ENCODE peak calls at places on chromosomes 6 and 20, in nine cellular contexts. One of them, this sample, is unnamed.

GRCh38 chr6:74870403-74870802 is 335.4 kb downstream of the COL12A1 start:
- DNase-seq in GM06990: no peak
- DNase-seq in right atrium auricular region: no peak
- DNase-seq in anterior cingulate cortex: no peak
- DNase-seq in neural crest cell: no peak
- DNase-seq in CD8-positive, alpha-beta memory T cell: no peak
- DNase-seq in fibroblast of pulmonary artery: no peak
- DNase-seq in stimulated activated CD8-positive, alpha-beta memory T cell treated with anti-CD3 and anti-CD28 coated beads, Interleukin-2, amount 100 ng/mL, for 1 hour: no peak
- DNase-seq in CD8-positive, alpha-beta T cell: no peak
- DNase-seq in this sample: no peak

GRCh38 chr6:136090929-136091328 is 159.2 kb downstream of the MTFR2 start:
- DNase-seq in GM06990: no peak
- DNase-seq in right atrium auricular region: no peak
- DNase-seq in anterior cingulate cortex: no peak
- DNase-seq in neural crest cell: no peak
- DNase-seq in CD8-positive, alpha-beta memory T cell: no peak
- DNase-seq in fibroblast of pulmonary artery: no peak
- DNase-seq in stimulated activated CD8-positive, alpha-beta memory T cell treated with anti-CD3 and anti-CD28 coated beads, Interleukin-2, amount 100 ng/mL, for 1 hour: no peak
- DNase-seq in CD8-positive, alpha-beta T cell: no peak
- DNase-seq in this sample: no peak

GRCh38 chr6:21845018-21845417 is 251.5 kb downstream of the SOX4 start:
- DNase-seq in GM06990: no peak
- DNase-seq in right atrium auricular region: no peak
- DNase-seq in anterior cingulate cortex: no peak
- DNase-seq in neural crest cell: peak
- DNase-seq in CD8-positive, alpha-beta memory T cell: no peak
- DNase-seq in fibroblast of pulmonary artery: peak
- DNase-seq in stimulated activated CD8-positive, alpha-beta memory T cell treated with anti-CD3 and anti-CD28 coated beads, Interleukin-2, amount 100 ng/mL, for 1 hour: no peak
- DNase-seq in CD8-positive, alpha-beta T cell: no peak
- DNase-seq in this sample: no peak

GRCh38 chr6:30198166-30199084 is 14.8 kb downstream of the TRIM26 start:
- DNase-seq in GM06990: no peak
- DNase-seq in right atrium auricular region: no peak
- DNase-seq in anterior cingulate cortex: no peak
- DNase-seq in neural crest cell: no peak
- DNase-seq in CD8-positive, alpha-beta memory T cell: no peak
- DNase-seq in fibroblast of pulmonary artery: no peak
- DNase-seq in stimulated activated CD8-positive, alpha-beta memory T cell treated with anti-CD3 and anti-CD28 coated beads, Interleukin-2, amount 100 ng/mL, for 1 hour: no peak
- DNase-seq in CD8-positive, alpha-beta T cell: no peak
- DNase-seq in this sample: no peak

GRCh38 chr20:59300341-59301081 is at the start of gene EDN3:
- DNase-seq in GM06990: no peak
- DNase-seq in right atrium auricular region: no peak
- DNase-seq in anterior cingulate cortex: no peak
- DNase-seq in neural crest cell: no peak
- DNase-seq in CD8-positive, alpha-beta memory T cell: no peak
- DNase-seq in fibroblast of pulmonary artery: no peak
- DNase-seq in stimulated activated CD8-positive, alpha-beta memory T cell treated with anti-CD3 and anti-CD28 coated beads, Interleukin-2, amount 100 ng/mL, for 1 hour: no peak
- DNase-seq in CD8-positive, alpha-beta T cell: no peak
- DNase-seq in this sample: no peak

GRCh38 chr20:52457826-52458225 is 266.2 kb upstream of the ZFP64 start:
- DNase-seq in GM06990: no peak
- DNase-seq in right atrium auricular region: no peak
- DNase-seq in anterior cingulate cortex: no peak
- DNase-seq in neural crest cell: no peak
- DNase-seq in CD8-positive, alpha-beta memory T cell: no peak
- DNase-seq in fibroblast of pulmonary artery: no peak
- DNase-seq in stimulated activated CD8-positive, alpha-beta memory T cell treated with anti-CD3 and anti-CD28 coated beads, Interleukin-2, amount 100 ng/mL, for 1 hour: no peak
- DNase-seq in CD8-positive, alpha-beta T cell: no peak
- DNase-seq in this sample: no peak

GRCh38 chr6:44674226-44675155 is 287.0 kb downstream of the CDC5L start:
- DNase-seq in GM06990: no peak
- DNase-seq in right atrium auricular region: no peak
- DNase-seq in anterior cingulate cortex: no peak
- DNase-seq in neural crest cell: no peak
- DNase-seq in CD8-positive, alpha-beta memory T cell: no peak
- DNase-seq in fibroblast of pulmonary artery: no peak
- DNase-seq in stimulated activated CD8-positive, alpha-beta memory T cell treated with anti-CD3 and anti-CD28 coated beads, Interleukin-2, amount 100 ng/mL, for 1 hour: no peak
- DNase-seq in CD8-positive, alpha-beta T cell: no peak
- DNase-seq in this sample: peak

GRCh38 chr6:113137411-113137810 is 719.7 kb upstream of the MARCKS start:
- DNase-seq in GM06990: no peak
- DNase-seq in right atrium auricular region: no peak
- DNase-seq in anterior cingulate cortex: no peak
- DNase-seq in neural crest cell: no peak
- DNase-seq in CD8-positive, alpha-beta memory T cell: no peak
- DNase-seq in fibroblast of pulmonary artery: peak
- DNase-seq in stimulated activated CD8-positive, alpha-beta memory T cell treated with anti-CD3 and anti-CD28 coated beads, Interleukin-2, amount 100 ng/mL, for 1 hour: no peak
- DNase-seq in CD8-positive, alpha-beta T cell: no peak
- DNase-seq in this sample: no peak

GRCh38 chr20:35929301-35929700 is 25.0 kb downstream of the SCAND1 start:
- DNase-seq in GM06990: no peak
- DNase-seq in right atrium auricular region: no peak
- DNase-seq in anterior cingulate cortex: no peak
- DNase-seq in neural crest cell: no peak
- DNase-seq in CD8-positive, alpha-beta memory T cell: no peak
- DNase-seq in fibroblast of pulmonary artery: no peak
- DNase-seq in stimulated activated CD8-positive, alpha-beta memory T cell treated with anti-CD3 and anti-CD28 coated beads, Interleukin-2, amount 100 ng/mL, for 1 hour: no peak
- DNase-seq in CD8-positive, alpha-beta T cell: no peak
- DNase-seq in this sample: no peak

GRCh38 chr20:56581701-56582100 is 47.4 kb upstream of the TFAP2C start:
- DNase-seq in GM06990: no peak
- DNase-seq in right atrium auricular region: no peak
- DNase-seq in anterior cingulate cortex: no peak
- DNase-seq in neural crest cell: no peak
- DNase-seq in CD8-positive, alpha-beta memory T cell: no peak
- DNase-seq in fibroblast of pulmonary artery: no peak
- DNase-seq in stimulated activated CD8-positive, alpha-beta memory T cell treated with anti-CD3 and anti-CD28 coated beads, Interleukin-2, amount 100 ng/mL, for 1 hour: no peak
- DNase-seq in CD8-positive, alpha-beta T cell: no peak
- DNase-seq in this sample: no peak

GRCh38 chr6:166904101-166904746 is 52.1 kb downstream of the RNASET2 start:
- DNase-seq in GM06990: no peak
- DNase-seq in right atrium auricular region: peak
- DNase-seq in anterior cingulate cortex: peak
- DNase-seq in neural crest cell: peak
- DNase-seq in CD8-positive, alpha-beta memory T cell: no peak
- DNase-seq in fibroblast of pulmonary artery: peak
- DNase-seq in stimulated activated CD8-positive, alpha-beta memory T cell treated with anti-CD3 and anti-CD28 coated beads, Interleukin-2, amount 100 ng/mL, for 1 hour: no peak
- DNase-seq in CD8-positive, alpha-beta T cell: no peak
- DNase-seq in this sample: no peak

This sample was measured in nucleus accumbens.